ENCODE peak calls at places on chromosomes 5 and 9, in seven cellular contexts. V, H, B, P, G, S and C are unnamed samples.

GRCh38 chr5:178331491-178331981 is 98.9 kb upstream of the PHYKPL start:
- DNase-seq in V (no peak), G (peak), S (no peak), B (peak), H (no peak), P (no peak), C (peak)

GRCh38 chr9:113488071-113488470 is 24.5 kb downstream of the RGS3 start:
- DNase-seq in G (no peak), B (peak), S (no peak), H (no peak), V (no peak), P (no peak), C (peak)

GRCh38 chr5:10364186-10364689 is 10.7 kb downstream of the MARCHF6 start:
- DNase-seq in B (peak), V (no peak), S (no peak), G (no peak), P (no peak), H (peak), C (peak)

GRCh38 chr5:111076076-111076475 is 4.6 kb downstream of the TSLP start:
- DNase-seq in H (no peak), V (no peak), B (peak), S (no peak), G (no peak), P (no peak), C (no peak)

GRCh38 chr9:79013715-79014610 is 557.8 kb upstream of the TLE4 start:
- DNase-seq in P (no peak), S (no peak), B (no peak), H (peak), G (no peak), V (no peak), C (peak)

GRCh38 chr9:136385015-136385414 is 11.5 kb upstream of the CARD9 start:
- DNase-seq in B (no peak), P (no peak), S (peak), H (no peak), V (no peak), G (no peak), C (no peak)

GRCh38 chr5:175344331-175345200 is 99.4 kb downstream of the DRD1 start:
- DNase-seq in G (no peak), H (peak), B (no peak), P (no peak), V (no peak), S (no peak), C (peak)

GRCh38 chr9:12141422-12141821 is 551.8 kb upstream of the TYRP1 start:
- DNase-seq in B (peak), P (no peak), G (no peak), H (peak), S (no peak), V (no peak), C (no peak)

GRCh38 chr9:114033397-114034103 is 44.5 kb downstream of the AMBP start:
- DNase-seq in P (peak), B (peak), S (no peak), G (peak), V (no peak), H (peak), C (no peak)

GRCh38 chr9:4197548-4197947 is 102.3 kb downstream of the GLIS3 start:
- DNase-seq in H (peak), G (no peak), B (peak), S (no peak), V (no peak), P (peak), C (peak)

GRCh38 chr5:126527892-126528291 is 67.1 kb downstream of the ALDH7A1 start:
- DNase-seq in P (no peak), B (no peak), G (no peak), V (no peak), H (peak), S (no peak), C (peak)